ENCODE peak calls at places on chromosomes 7 and 10, in seven cellular contexts. C, E, K, G, M, H and Y are unnamed samples. For H3K4me1, the result is how much of the 10 kb centered on the place peaks cover.

GRCh38 chr7:3950249-3950648 is 649.2 kb downstream of the SDK1 start:
- DNase-seq in M (no peak), H (no peak), K (no peak), E (no peak), C (no peak), G (no peak), Y (no peak)

GRCh38 chr7:78143661-78144060 is 345.1 kb downstream of the PHTF2 start:
- DNase-seq in C (no peak), K (no peak), H (no peak), G (no peak), E (no peak), M (no peak), Y (no peak)

GRCh38 chr7:100726998-100727761 is 6.2 kb upstream of the ZAN start:
- DNase-seq in G (no peak), E (no peak), C (no peak), M (no peak), K (no peak), H (no peak), Y (no peak)

GRCh38 chr7:28587211-28587610 is 174.9 kb downstream of the CREB5 start:
- DNase-seq in K (no peak), E (no peak), G (no peak), H (no peak), M (peak), C (no peak), Y (no peak)

GRCh38 chr10:126459032-126459831 is 71.0 kb upstream of the ADAM12 start:
- DNase-seq in K (no peak), C (no peak), M (no peak), G (no peak), H (no peak), E (no peak), Y (no peak)

GRCh38 chr10:97498841-97499560 is at the start of gene UBTD1:
- DNase-seq in H (peak), M (peak), C (peak), G (peak), K (peak), E (peak), Y (peak)

GRCh38 chr7:20306499-20306946 is 24.2 kb upstream of the ITGB8 start:
- DNase-seq in G (no peak), M (peak), K (no peak), E (no peak), H (peak), C (no peak), Y (peak)

GRCh38 chr7:151837285-151838042 is 39.5 kb downstream of the PRKAG2 start:
- DNase-seq in H (peak), E (no peak), K (no peak), G (no peak), M (peak), C (no peak), Y (no peak)

GRCh38 chr10:71795248-71795647 is 21.9 kb upstream of the VSIR start:
- DNase-seq in K (no peak), M (peak), C (no peak), H (peak), E (no peak), G (no peak), Y (peak)

DNA sequence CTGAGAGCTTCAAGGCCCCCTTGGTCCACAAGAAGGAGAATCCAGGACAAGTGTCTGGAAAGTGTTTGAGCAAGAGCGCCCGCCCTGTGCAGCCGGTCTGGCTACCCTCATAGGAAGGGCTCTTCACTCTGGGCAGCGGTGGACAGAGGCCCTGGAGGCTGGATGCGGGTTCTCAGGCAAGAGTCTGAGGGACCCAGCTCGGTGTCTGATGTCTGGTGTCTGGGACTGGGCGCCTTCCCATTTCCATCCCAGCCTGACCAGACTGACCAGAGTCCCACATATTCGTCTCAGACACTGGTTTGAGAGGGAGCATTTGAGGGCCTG is 59.8 kb downstream of the HK1 start:
- DNase-seq in M (no peak), G (no peak), K (no peak), H (no peak), C (peak), E (no peak), Y (no peak)
- H3K4me1 ChIP-seq in M (under half), G (half or more), K (half or more), H (under half), C (half or more), E (under half), Y (half or more)

DNA sequence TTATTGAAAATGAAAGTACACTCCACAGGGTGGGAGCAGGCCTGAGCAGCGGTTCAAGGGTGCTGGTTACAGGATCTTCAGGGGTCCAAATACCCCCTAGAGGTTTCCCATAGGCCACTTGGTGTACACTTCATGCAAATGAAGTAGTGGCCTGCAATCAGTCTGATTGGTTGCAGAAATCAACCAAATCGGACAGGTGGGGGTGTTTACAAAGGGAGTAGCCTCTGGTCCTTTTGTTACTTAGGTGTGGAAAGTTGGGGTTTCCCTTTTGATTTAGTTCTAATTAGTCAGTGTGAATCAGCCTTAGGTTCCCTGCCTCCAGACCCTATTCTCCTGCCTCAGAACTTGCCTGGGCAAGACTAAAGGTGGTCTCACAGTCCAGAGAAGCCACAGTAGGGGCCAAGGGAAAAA is 49.6 kb downstream of the SYPL1 start:
- DNase-seq in G (no peak), K (no peak), E (no peak), M (no peak), C (no peak), H (no peak), Y (no peak)
- H3K4me1 ChIP-seq in G (half or more), K (under half), E (under half), M (under half), C (under half), H (under half), Y (under half)

DNA sequence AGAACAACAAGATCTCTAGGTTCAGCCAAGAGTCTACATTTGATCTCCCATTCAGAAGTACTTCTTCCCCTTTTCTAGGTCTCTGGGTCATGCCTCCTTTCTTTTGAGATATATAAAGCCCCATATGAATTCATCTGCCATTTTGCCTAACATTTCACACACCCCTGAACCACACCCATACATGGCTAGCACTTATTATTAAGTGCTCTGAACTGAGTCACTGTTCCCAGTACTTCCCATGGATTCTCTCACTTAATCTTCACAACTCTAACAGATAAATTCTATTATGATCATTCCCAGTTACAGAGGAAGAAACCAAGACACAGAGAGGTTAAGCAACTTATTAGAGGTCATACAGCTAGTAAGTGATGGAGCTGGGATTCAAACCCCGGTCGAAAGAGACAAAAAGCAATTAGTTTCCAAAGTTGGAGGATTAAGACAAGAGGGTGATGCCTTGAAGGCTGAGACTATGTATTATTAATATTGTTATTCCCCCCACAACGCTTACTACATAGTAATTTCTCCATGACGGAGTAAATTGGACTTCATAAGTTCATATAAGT is 17.2 kb downstream of the MYOF start:
- DNase-seq in G (no peak), C (no peak), H (no peak), M (no peak), E (no peak), K (no peak), Y (no peak)
- H3K4me1 ChIP-seq in G (half or more), C (half or more), H (under half), M (under half), E (under half), K (half or more), Y (half or more)

GRCh38 chr10:79316671-79317431 is 30.4 kb upstream of the PPIF start:
- DNase-seq in E (no peak), G (no peak), K (no peak), H (no peak), M (no peak), C (peak), Y (no peak)

GRCh38 chr10:79320785-79321493 is 26.3 kb upstream of the PPIF start:
- DNase-seq in M (no peak), H (no peak), E (no peak), K (no peak), G (no peak), C (no peak), Y (no peak)

GRCh38 chr10:79315602-79315920 is 31.7 kb upstream of the PPIF start:
- DNase-seq in K (no peak), H (no peak), C (no peak), E (no peak), M (no peak), G (no peak), Y (no peak)

GRCh38 chr10:79319372-79319771 is 27.9 kb upstream of the PPIF start:
- DNase-seq in G (no peak), E (no peak), H (no peak), C (no peak), K (no peak), M (no peak), Y (no peak)

DNA sequence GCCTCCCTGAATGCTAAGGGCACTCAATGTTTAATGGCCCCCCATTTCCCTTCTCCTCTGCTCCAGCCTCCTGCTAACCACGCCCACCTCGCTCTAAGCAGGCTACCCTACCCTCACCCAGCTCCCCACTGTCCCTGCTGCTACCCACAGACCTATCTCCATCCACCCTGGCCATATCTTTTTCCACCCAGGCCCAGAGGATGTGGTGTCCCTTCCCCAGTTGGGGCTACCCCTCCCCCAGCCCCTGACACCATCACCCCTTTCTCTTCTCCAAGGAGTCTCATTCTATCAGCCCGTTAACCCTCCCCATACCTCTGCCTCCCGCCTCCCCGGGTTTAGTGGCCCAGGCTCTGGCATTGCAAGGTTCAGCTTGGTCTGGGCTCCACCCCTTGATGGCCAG is 28.9 kb upstream of the PPIF start:
- DNase-seq in K (no peak), H (no peak), G (no peak), C (no peak), E (no peak), M (no peak), Y (no peak)
- H3K4me1 ChIP-seq in K (under half), H (under half), G (under half), C (under half), E (under half), M (under half), Y (under half)

GRCh38 chr7:322111-322671 is 32.2 kb downstream of the FOXL3 start:
- DNase-seq in G (peak), C (peak), E (peak), K (no peak), M (peak), H (peak), Y (peak)
- H3K4me1 ChIP-seq in G (under half), C (under half), E (under half), K (under half), M (under half), H (under half), Y (half or more)

GRCh38 chr7:106871793-106872571 is 6.9 kb downstream of the PIK3CG start:
- DNase-seq in H (no peak), G (no peak), E (no peak), M (no peak), K (no peak), C (no peak), Y (no peak)

GRCh38 chr7:106870528-106870927 is 5.4 kb downstream of the PIK3CG start:
- DNase-seq in C (no peak), K (no peak), H (no peak), M (no peak), G (no peak), E (no peak), Y (no peak)

GRCh38 chr7:106869954-106870353 is 4.9 kb downstream of the PIK3CG start:
- DNase-seq in M (no peak), H (no peak), E (no peak), K (no peak), C (no peak), G (no peak), Y (no peak)

GRCh38 chr7:106872763-106873162 is 7.7 kb downstream of the PIK3CG start:
- DNase-seq in G (no peak), M (no peak), E (no peak), K (no peak), H (no peak), C (no peak), Y (no peak)

DNA sequence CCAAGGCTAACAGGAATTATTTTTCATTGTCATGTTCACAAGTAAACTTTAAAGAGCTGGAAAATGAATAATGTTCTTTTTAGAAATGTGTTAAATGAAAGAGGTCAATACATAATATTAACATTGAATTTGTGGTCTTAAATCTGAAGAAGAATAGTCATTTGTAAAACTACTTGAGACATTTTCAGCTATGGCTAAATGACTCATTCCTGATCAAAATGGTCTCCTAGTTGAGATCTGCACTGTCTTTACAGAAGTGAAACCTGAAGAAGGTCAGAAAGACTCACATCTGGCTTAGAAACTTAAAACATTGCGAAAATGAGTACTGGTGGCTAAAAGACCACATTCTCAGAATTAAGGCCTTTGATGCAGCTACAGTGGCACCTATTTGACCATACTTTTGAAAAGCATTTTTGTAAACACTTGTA is 5.9 kb downstream of the PIK3CG start:
- DNase-seq in C (no peak), G (no peak), E (no peak), K (no peak), H (no peak), M (no peak), Y (no peak)
- H3K4me1 ChIP-seq in C (under half), G (under half), E (under half), K (under half), H (under half), M (under half), Y (under half)

GRCh38 chr7:30406664-30407425 is 71.7 kb downstream of the NOD1 start:
- DNase-seq in M (no peak), C (no peak), E (no peak), K (no peak), H (no peak), G (no peak), Y (no peak)
- H3K4me1 ChIP-seq in M (under half), C (under half), E (under half), K (under half), H (under half), G (under half), Y (under half)